ENCODE peak calls at places on chromosomes 7 and 10, in four cellular contexts. A is WTC11, F is HepG2, B is K562. C is an unnamed sample.

GRCh38 chr7:3955751-3956696 is 655.0 kb downstream of the SDK1 start:
- DNase-seq in F (no peak), B (no peak), A (no peak), C (peak)

GRCh38 chr10:3397231-3397630 is 224.6 kb upstream of the PITRM1 start:
- DNase-seq in F (no peak), B (no peak), A (no peak), C (no peak)

GRCh38 chr10:77458986-77459590 is 178.5 kb downstream of the KCNMA1 start:
- DNase-seq in F (no peak), B (no peak), A (no peak), C (no peak)

GRCh38 chr10:69360485-69361302 is 56.0 kb downstream of the TACR2 start:
- DNase-seq in A (no peak), F (no peak), B (no peak), C (no peak)

GRCh38 chr7:17501461-17502208 is 203.2 kb downstream of the AHR start:
- DNase-seq in B (no peak), F (no peak), A (no peak), C (no peak)

GRCh38 chr10:97632949-97633884 is at the start of gene MORN4:
- DNase-seq in B (peak), A (peak), F (peak), C (peak)

GRCh38 chr7:48106906-48107659 is 18.0 kb downstream of the UPP1 start:
- DNase-seq in B (no peak), A (no peak), F (no peak), C (no peak)

GRCh38 chr10:80163741-80164341 is 31.3 kb downstream of the PLAC9 start:
- DNase-seq in A (no peak), F (no peak), B (no peak), C (no peak)

GRCh38 chr7:8433477-8434289 is at the start of gene NXPH1:
- DNase-seq in B (peak), A (peak), F (peak), C (no peak)

GRCh38 chr7:129240119-129240815 is 15.4 kb downstream of the AHCYL2 start:
- DNase-seq in A (no peak), B (no peak), F (no peak), C (no peak)

GRCh38 chr7:56028942-56029630 is 22.2 kb downstream of the PSPH start:
- DNase-seq in A (no peak), F (peak), B (no peak), C (no peak)

GRCh38 chr10:109912335-109913282 is 10.7 kb downstream of the XPNPEP1 start:
- DNase-seq in A (no peak), B (no peak), F (no peak), C (peak)

GRCh38 chr7:35975851-35976454 is 175.1 kb downstream of the SEPTIN7 start:
- DNase-seq in F (peak), A (no peak), B (peak), C (peak)

GRCh38 chr7:7554647-7555575 is 11.8 kb upstream of the MIOS start:
- DNase-seq in B (no peak), F (no peak), A (no peak), C (no peak)

GRCh38 chr7:157832866-157833607 is 496.2 kb downstream of the DNAJB6 start:
- DNase-seq in B (no peak), F (no peak), A (no peak), C (no peak)

GRCh38 chr10:126129026-126129425 is 232.7 kb downstream of the FANK1 start:
- DNase-seq in F (no peak), A (no peak), B (no peak), C (no peak)

GRCh38 chr10:6364893-6365292 is 162.2 kb downstream of the PFKFB3 start:
- DNase-seq in F (no peak), B (no peak), A (no peak), C (no peak)

GRCh38 chr7:32155712-32156111 is 85.5 kb upstream of the PDE1C start:
- DNase-seq in A (no peak), B (no peak), F (no peak), C (no peak)

DNA sequence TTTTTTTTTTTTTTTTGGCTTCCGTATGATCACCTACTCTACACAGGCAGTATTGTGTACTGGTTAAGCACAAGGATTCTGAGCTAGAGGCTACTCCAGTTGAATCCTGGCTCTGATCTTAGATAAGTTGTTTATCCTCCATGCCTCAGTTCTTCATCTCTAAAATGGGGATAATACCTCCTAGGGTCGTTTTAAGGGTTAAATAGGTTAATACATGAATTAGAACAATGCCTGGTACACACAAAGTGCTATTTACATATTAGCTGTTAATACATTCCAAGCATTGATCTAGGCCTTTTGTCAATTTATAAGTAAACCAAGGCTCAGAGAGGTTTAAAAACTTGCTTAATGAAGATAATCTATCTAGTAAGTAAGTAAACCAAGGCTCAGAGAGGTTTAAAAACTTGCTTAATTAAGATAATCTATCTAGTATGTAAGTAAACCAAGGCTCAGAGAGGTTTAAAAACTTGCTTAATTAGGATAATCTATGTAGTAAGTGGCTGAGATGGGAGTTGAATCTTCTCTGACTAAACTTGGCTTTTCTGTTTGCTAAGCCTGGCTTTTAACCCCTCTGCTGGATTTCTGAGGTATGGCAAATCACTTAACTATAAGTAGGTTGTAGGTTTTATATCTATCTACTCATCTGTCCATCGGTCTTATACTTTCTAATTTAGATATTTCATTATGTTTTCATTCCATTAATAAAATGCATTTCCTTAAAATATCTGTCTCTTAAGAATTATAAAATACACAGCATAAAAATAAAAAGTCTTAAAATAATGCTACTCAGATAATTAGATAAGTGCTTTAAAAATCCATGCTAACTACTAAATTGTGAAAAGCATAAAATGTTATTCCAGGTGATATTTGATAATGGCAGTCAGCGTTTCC is 59.2 kb downstream of the ST7 start:
- DNase-seq in B (no peak), F (peak), A (no peak), C (peak)
- TF ChIP-seq CBFB in B (no peak), F (no peak), A (no peak), C (no peak)

GRCh38 chr10:132656283-132657126 is 118.9 kb downstream of the INPP5A start:
- DNase-seq in A (no peak), B (no peak), F (no peak), C (no peak)
- TF ChIP-seq CBFB in A (no peak), B (no peak), F (no peak), C (no peak)

GRCh38 chr10:127736915-127737562 is at the start of gene FOXI2:
- DNase-seq in F (no peak), B (no peak), A (peak), C (no peak)
- TF ChIP-seq CBFB in F (no peak), B (no peak), A (no peak), C (no peak)

GRCh38 chr7:93196331-93196730 is 29.9 kb downstream of the HEPACAM2 start:
- DNase-seq in A (no peak), B (no peak), F (no peak), C (no peak)

GRCh38 chr7:93198472-93198871 is 27.8 kb downstream of the HEPACAM2 start:
- DNase-seq in B (no peak), A (no peak), F (no peak), C (no peak)

GRCh38 chr7:93189235-93189634 is 37.0 kb downstream of the HEPACAM2 start:
- DNase-seq in A (no peak), B (no peak), F (no peak), C (no peak)

DNA sequence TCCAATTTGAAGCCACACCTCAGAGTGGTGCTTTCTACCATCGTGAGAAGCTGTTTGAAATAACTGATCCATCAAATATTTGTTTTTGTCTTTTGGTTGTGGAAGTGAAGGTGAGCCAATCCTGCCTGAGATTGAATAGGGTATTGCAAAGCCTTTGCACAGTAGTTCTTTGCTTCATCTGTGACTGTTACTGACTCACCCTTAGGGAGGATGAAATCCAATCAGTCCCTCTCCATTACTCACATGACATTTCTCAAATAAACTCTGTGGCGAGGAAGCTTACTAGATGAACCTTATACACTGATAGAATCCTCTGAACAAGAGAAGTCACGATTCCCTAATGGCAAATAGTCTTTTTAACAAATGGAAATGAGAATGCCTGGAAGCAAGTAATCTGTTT is 31.9 kb downstream of the HEPACAM2 start:
- DNase-seq in F (peak), A (no peak), B (no peak), C (no peak)
- TF ChIP-seq CBFB in F (no peak), A (no peak), B (no peak), C (no peak)

GRCh38 chr7:130409067-130409721 is 28.9 kb downstream of the CPA1 start:
- DNase-seq in B (no peak), A (no peak), F (no peak), C (no peak)
- TF ChIP-seq CBFB in B (no peak), A (no peak), F (no peak), C (no peak)

GRCh38 chr7:152968003-152968402 is 208.5 kb downstream of the ACTR3B start:
- DNase-seq in A (no peak), B (no peak), F (no peak), C (no peak)
- TF ChIP-seq CBFB in A (no peak), B (no peak), F (no peak), C (no peak)